ENCODE peak calls at places on chromosomes 7 and 10, in six cellular contexts. I, W, S, U, A and Y are unnamed samples.
A peak's percentile ranks its signal among the peaks of the same experiment; 100 is the strongest.

GRCh38 chr10:61836233-61836887 is 65.1 kb upstream of the ARID5B start:
- DNase-seq in I (no peak), W (no peak), S (no peak), U (peak; percentile 54), A (no peak), Y (no peak)

GRCh38 chr10:23702977-23703414 is 264.1 kb downstream of the OTUD1 start:
- DNase-seq in I (peak; percentile 35), W (no peak), S (peak; percentile 64), U (peak; percentile 68), A (no peak), Y (peak; percentile 17)

GRCh38 chr7:123961731-123962130 is 36.7 kb downstream of the SPAM1 start:
- DNase-seq in I (no peak), W (no peak), S (no peak), U (no peak), A (no peak), Y (no peak)

GRCh38 chr7:102927303-102927933 is 14.6 kb downstream of the LRRC17 start:
- DNase-seq in I (no peak), W (no peak), S (no peak), U (peak; percentile 35), A (no peak), Y (no peak)

GRCh38 chr7:149285581-149285975 is 23.6 kb downstream of the ZNF783 start:
- DNase-seq in I (no peak), W (peak; percentile 45), S (no peak), U (peak; percentile 14), A (no peak), Y (no peak)

GRCh38 chr10:87585565-87586514 is 73.8 kb upstream of the PAPSS2 start:
- DNase-seq in I (no peak), W (no peak), S (no peak), U (peak; percentile 68), A (no peak), Y (no peak)

GRCh38 chr7:5344342-5344741 is 61.6 kb downstream of the SLC29A4 start:
- DNase-seq in I (no peak), W (no peak), S (no peak), U (no peak), A (no peak), Y (no peak)

GRCh38 chr10:128105383-128105782 is 20.8 kb downstream of the MKI67 start:
- DNase-seq in I (no peak), W (no peak), S (no peak), U (no peak), A (no peak), Y (no peak)

GRCh38 chr10:131833446-131834080 is 67.2 kb upstream of the PPP2R2D start:
- DNase-seq in I (no peak), W (no peak), S (peak; percentile 45), U (no peak), A (no peak), Y (no peak)

GRCh38 chr7:75727881-75728592 is 10.7 kb downstream of the HIP1 start:
- DNase-seq in I (peak; percentile 39), W (peak; percentile 60), S (peak; percentile 93), U (peak; percentile 92), A (no peak), Y (peak; percentile 5)

GRCh38 chr7:151897201-151897711 is 20.3 kb upstream of the PRKAG2 start:
- DNase-seq in I (no peak), W (no peak), S (no peak), U (peak; percentile 16), A (no peak), Y (no peak)

GRCh38 chr10:110081914-110082313 is 74.1 kb downstream of the ADD3 start:
- DNase-seq in I (peak; percentile 36), W (no peak), S (no peak), U (peak; percentile 85), A (no peak), Y (no peak)

DNA sequence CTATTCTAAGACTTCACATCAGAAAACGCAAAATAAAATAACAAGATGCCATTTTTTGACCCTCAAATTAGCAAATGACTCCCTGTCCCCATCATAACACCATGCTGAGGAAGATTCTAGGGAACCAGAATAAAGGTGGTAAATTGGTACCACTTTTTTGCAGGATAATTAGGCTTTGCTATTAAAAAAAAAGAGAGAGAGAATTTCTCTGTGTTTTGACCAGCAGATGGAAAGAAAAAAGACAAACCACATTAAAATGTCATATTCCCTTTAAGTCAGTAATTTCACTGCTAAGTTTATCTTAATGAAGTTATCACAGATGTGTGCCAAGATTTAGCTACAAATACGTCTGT is 33.9 kb downstream of the PUS7 start:
- DNase-seq in I (no peak), W (no peak), S (no peak), U (no peak), A (no peak), Y (no peak)
- H3K27ac ChIP-seq in I (no peak overlapping the region), W (no peak overlapping the region), S (peak overlapping the region; percentile 31), U (peak overlapping the region; percentile 1), A (no peak overlapping the region), Y (no peak overlapping the region)

GRCh38 chr10:126520918-126521317 is 132.6 kb upstream of the ADAM12 start:
- DNase-seq in I (no peak), W (no peak), S (no peak), U (no peak), A (no peak), Y (no peak)
- TF ChIP-seq CTCF in I (no peak), W (no peak), S (no peak), U (peak; percentile 40), A (no peak), Y (no peak)

GRCh38 chr10:123135415-123136141 is at the start of gene HMX3:
- DNase-seq in I (no peak), W (no peak), S (no peak), U (no peak), A (no peak), Y (no peak)

GRCh38 chr10:123133511-123133910 is 2.3 kb upstream of the HMX3 start:
- DNase-seq in I (no peak), W (no peak), S (no peak), U (no peak), A (no peak), Y (no peak)

GRCh38 chr10:123134915-123135414 is 805 bp upstream of the HMX3 start:
- DNase-seq in I (no peak), W (no peak), S (no peak), U (no peak), A (no peak), Y (no peak)

GRCh38 chr10:123132576-123133477 is 2.9 kb upstream of the HMX3 start:
- DNase-seq in I (peak; percentile 81), W (peak; percentile 88), S (peak; percentile 88), U (peak; percentile 84), A (peak; percentile 31), Y (peak; percentile 84)

DNA sequence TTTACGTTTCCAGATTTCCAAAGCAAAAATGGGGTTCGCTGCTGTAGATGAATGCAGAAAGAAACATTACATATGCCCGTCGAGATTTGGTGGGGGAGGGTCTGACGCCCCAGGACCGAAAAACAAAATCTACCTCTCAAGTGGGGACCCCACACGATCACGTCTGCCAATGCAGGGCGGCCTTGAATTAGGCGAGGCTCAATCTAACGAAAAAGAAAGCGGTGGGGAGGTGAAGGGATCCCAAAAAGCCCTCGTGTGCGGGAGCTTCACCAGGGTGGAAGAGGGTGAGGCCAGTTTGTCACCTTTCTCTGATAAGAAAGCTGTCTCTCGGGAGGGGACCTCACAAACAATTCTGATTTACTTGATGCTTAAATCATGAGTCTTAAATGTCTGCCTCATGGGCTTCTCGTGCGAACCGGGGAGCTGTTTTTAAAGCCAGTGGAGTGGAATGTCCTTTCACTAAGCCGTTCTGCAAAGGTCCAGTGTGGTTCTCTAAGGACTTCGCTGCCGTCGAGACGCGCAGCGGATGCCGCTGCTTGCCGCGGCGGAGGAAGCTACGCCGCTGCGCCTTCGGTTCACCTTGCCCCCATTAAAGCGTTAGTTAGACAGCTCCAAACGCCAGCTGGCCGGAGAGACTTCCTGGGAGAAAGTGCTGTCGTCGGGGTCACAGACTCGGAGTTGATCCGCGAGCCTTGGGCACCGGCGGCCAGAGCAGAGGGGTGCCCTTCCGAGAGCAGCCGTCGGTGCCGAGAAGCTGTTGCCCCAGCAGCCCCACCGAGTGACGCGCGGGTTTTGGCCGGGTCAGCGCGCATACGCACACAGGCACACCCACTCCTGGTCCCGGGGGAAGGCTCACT is 1.5 kb upstream of the HMX3 start:
- DNase-seq in I (no peak), W (no peak), S (no peak), U (no peak), A (no peak), Y (no peak)
- H3K27me3 ChIP-seq in I (peaks cover 98% of the 10 kb centered on the region), W (peaks cover 21% of the 10 kb centered on the region), S (peaks cover 98% of the 10 kb centered on the region), U (peaks cover 47% of the 10 kb centered on the region), A (peaks cover 29% of the 10 kb centered on the region), Y (peaks cover 83% of the 10 kb centered on the region)

GRCh38 chr10:74231375-74231774 is 80.4 kb downstream of the ADK start:
- DNase-seq in I (no peak), W (no peak), S (no peak), U (peak; percentile 95), A (no peak), Y (no peak)

GRCh38 chr10:74227697-74228424 is 76.8 kb downstream of the ADK start:
- DNase-seq in I (no peak), W (no peak), S (no peak), U (peak; percentile 96), A (no peak), Y (no peak)

GRCh38 chr10:74238031-74238431 is 87.0 kb downstream of the ADK start:
- DNase-seq in I (no peak), W (no peak), S (peak; percentile 62), U (no peak), A (no peak), Y (no peak)

GRCh38 chr10:74234569-74234968 is 83.5 kb downstream of the ADK start:
- DNase-seq in I (no peak), W (no peak), S (no peak), U (peak; percentile 81), A (no peak), Y (no peak)

GRCh38 chr10:74233281-74233680 is 82.3 kb downstream of the ADK start:
- DNase-seq in I (no peak), W (no peak), S (no peak), U (no peak), A (no peak), Y (no peak)
- H3K27ac ChIP-seq in I (no peak overlapping the region), W (no peak overlapping the region), S (no peak overlapping the region), U (no peak overlapping the region), A (no peak overlapping the region), Y (no peak overlapping the region)

DNA sequence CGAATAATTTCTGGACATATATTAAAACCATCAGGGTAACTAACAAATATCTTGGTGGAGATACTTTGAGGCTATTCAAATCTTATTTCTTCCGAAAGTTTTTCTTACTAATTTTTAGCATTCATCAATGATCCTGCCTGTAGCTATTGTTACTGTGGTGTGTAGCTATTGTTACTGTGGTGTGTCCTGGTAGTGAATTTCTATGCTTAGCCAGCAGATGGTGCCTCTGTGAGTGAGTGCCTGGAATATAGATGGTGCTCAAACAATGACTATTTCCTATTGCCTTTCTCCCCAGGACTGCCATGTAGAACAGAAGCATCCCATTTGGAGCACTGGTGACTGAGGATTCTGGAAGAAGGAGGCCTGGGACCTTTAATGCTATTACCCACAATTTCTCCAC is 245.7 kb downstream of the CCSER2 start:
- DNase-seq in I (no peak), W (no peak), S (no peak), U (peak; percentile 23), A (no peak), Y (no peak)
- TF ChIP-seq CTCF in I (no peak), W (no peak), S (no peak), U (peak; percentile 48), A (no peak), Y (no peak)

GRCh38 chr7:20793686-20794394 is 7.2 kb upstream of the SP8 start:
- DNase-seq in I (no peak), W (no peak), S (no peak), U (no peak), A (no peak), Y (no peak)
- H3K27me3 ChIP-seq in I (peaks cover 94% of the 10 kb centered on the region), W (peaks cover 2% of the 10 kb centered on the region), S (peaks cover 96% of the 10 kb centered on the region), U (peaks cover 91% of the 10 kb centered on the region), A (peaks cover 43% of the 10 kb centered on the region), Y (peaks cover 96% of the 10 kb centered on the region)

GRCh38 chr10:129955591-129956284 is 8.3 kb downstream of the EBF3 start:
- DNase-seq in I (no peak), W (no peak), S (no peak), U (peak; percentile 13), A (no peak), Y (no peak)
- H3K27ac ChIP-seq in I (peak overlapping the region; percentile 85), W (no peak overlapping the region), S (no peak overlapping the region), U (no peak overlapping the region), A (no peak overlapping the region), Y (no peak overlapping the region)